ENCODE peak calls at places on chromosomes 4 and X, in five cellular contexts. J is H54, R is PC-9, V is ELR, L is NAMALWA. B is an unnamed sample.

GRCh38 chrX:18945488-18945887 is 38.4 kb downstream of the PHKA2 start:
- DNase-seq in R (no peak), L (no peak), V (no peak), J (no peak), B (no peak)

GRCh38 chr4:10243856-10244255 is 127.3 kb upstream of the WDR1 start:
- DNase-seq in V (no peak), L (no peak), R (no peak), J (no peak), B (no peak)

GRCh38 chr4:185811509-185812364 is at the start of gene SORBS2:
- DNase-seq in J (no peak), R (peak), L (peak), V (no peak), B (no peak)

GRCh38 chr4:103204114-103204513 is 6.0 kb upstream of the CENPE start:
- DNase-seq in J (no peak), R (no peak), L (peak), V (peak), B (no peak)

GRCh38 chr4:1081689-1082040 is 31.7 kb downstream of the RNF212 start:
- DNase-seq in L (no peak), R (no peak), V (peak), J (peak), B (no peak)

GRCh38 chrX:3962511-3963350 is 249.3 kb upstream of the PRKX start:
- DNase-seq in R (peak), J (no peak), V (peak), L (peak), B (no peak)

GRCh38 chr4:142475663-142476062 is 370.4 kb downstream of the INPP4B start:
- DNase-seq in V (peak), J (no peak), R (peak), L (no peak), B (no peak)

GRCh38 chrX:57595381-57595811 is 3.6 kb downstream of the ZXDB start:
- DNase-seq in V (peak), L (peak), R (peak), J (no peak), B (no peak)

GRCh38 chrX:129115104-129115503 is 408.2 kb downstream of the SMARCA1 start:
- DNase-seq in L (peak), V (peak), J (peak), R (no peak), B (no peak)

GRCh38 chr4:83378426-83378825 is 43.8 kb upstream of the HPSE start:
- DNase-seq in R (no peak), L (peak), J (no peak), V (peak), B (no peak)

GRCh38 chrX:108347800-108348199 is 90.4 kb downstream of the COL4A6 start:
- DNase-seq in R (no peak), L (no peak), J (no peak), V (no peak), B (no peak)

GRCh38 chrX:45479196-45479834 is 278.6 kb upstream of the DIPK2B start:
- DNase-seq in J (no peak), V (peak), R (peak), L (no peak), B (no peak)